ENCODE peak calls at places on chromosomes 6 and 20, in eight cellular contexts. X is posterior cingulate gyrus; W is NCI-H1105; E is mesenteric fat pad; C is NCI-H2029; H is T-helper 2 cell treated with Interferon-gamma antibody and Interleukin-4, amounts not matched to agents 5 μg/mL and 100 μg/mL, for 36 hours; N is neural progenitor cell; A is NCI-H1694 treated with DMSO at 0.1 percent for 48 hours. K is an unnamed sample.

GRCh38 chr6:43800746-43801488 is 30.9 kb downstream of the VEGFA start:
- DNase-seq in X (no peak), W (no peak), E (no peak), C (no peak), H (no peak), N (no peak), A (no peak), K (no peak)

GRCh38 chr6:55636406-55637102 is 57.6 kb upstream of the HMGCLL1 start:
- DNase-seq in X (no peak), W (no peak), E (no peak), C (no peak), H (no peak), N (no peak), A (no peak), K (no peak)

GRCh38 chr6:14272111-14273085 is 154.8 kb downstream of the CD83 start:
- DNase-seq in X (no peak), W (no peak), E (no peak), C (no peak), H (no peak), N (no peak), A (no peak), K (no peak)

GRCh38 chr6:107122748-107123147 is 7.4 kb upstream of the BEND3 start:
- DNase-seq in X (no peak), W (no peak), E (peak; percentile 28), C (no peak), H (no peak), N (no peak), A (no peak), K (no peak)

GRCh38 chr6:35048031-35048613 is 93.0 kb downstream of the TCP11 start:
- DNase-seq in X (no peak), W (no peak), E (no peak), C (no peak), H (no peak), N (peak; percentile 84), A (no peak), K (no peak)

GRCh38 chr6:163745566-163746400 is 331.3 kb downstream of the QKI start:
- DNase-seq in X (no peak), W (no peak), E (no peak), C (no peak), H (no peak), N (peak; percentile 20), A (no peak), K (peak; percentile 91)

GRCh38 chr20:37932919-37933318 is 30.0 kb downstream of the VSTM2L start:
- DNase-seq in X (no peak), W (no peak), E (no peak), C (no peak), H (no peak), N (no peak), A (no peak), K (no peak)

GRCh38 chr6:1619666-1620503 is 10.2 kb downstream of the FOXC1 start:
- DNase-seq in X (no peak), W (no peak), E (no peak), C (no peak), H (no peak), N (peak; percentile 77), A (no peak), K (no peak)

GRCh38 chr20:15905661-15906060 is 667.6 kb downstream of the KIF16B start:
- DNase-seq in X (no peak), W (no peak), E (no peak), C (no peak), H (no peak), N (no peak), A (no peak), K (no peak)

GRCh38 chr6:155943635-155944034 is 488.0 kb upstream of the NOX3 start:
- DNase-seq in X (no peak), W (no peak), E (no peak), C (no peak), H (no peak), N (no peak), A (no peak), K (no peak)

GRCh38 chr6:39086294-39086693 is 28.7 kb downstream of the SAYSD1 start:
- DNase-seq in X (no peak), W (no peak), E (no peak), C (no peak), H (peak; percentile 79), N (no peak), A (no peak), K (no peak)

GRCh38 chr6:41334482-41335023 is 855 bp upstream of the NCR2 start:
- DNase-seq in X (no peak), W (no peak), E (no peak), C (no peak), H (no peak), N (no peak), A (no peak), K (no peak)

K was measured in GM04503.